ENCODE peak calls at places on chromosomes 5 and 9, in four cellular contexts. Y is HFFc6, X is GM03348, S is Calu3. J is an unnamed sample.

GRCh38 chr9:132488611-132489010 is 78.6 kb downstream of the CFAP77 start:
- DNase-seq in Y (no peak), X (no peak), S (no peak), J (peak)

GRCh38 chr5:177995691-177996595 is at the start of gene PROP1:
- DNase-seq in Y (no peak), X (no peak), S (no peak), J (peak)

GRCh38 chr5:149677721-149678120 is 52.4 kb upstream of the PPARGC1B start:
- DNase-seq in Y (no peak), X (no peak), S (no peak), J (no peak)

GRCh38 chr5:166618555-166618954 is 1672.9 kb upstream of the WWC1 start:
- DNase-seq in Y (no peak), X (no peak), S (no peak), J (no peak)

GRCh38 chr5:151017897-151018296 is 2.5 kb upstream of the GPX3 start:
- DNase-seq in Y (no peak), X (no peak), S (no peak), J (no peak)

GRCh38 chr5:61052870-61053269 is 107.9 kb downstream of the NDUFAF2 start:
- DNase-seq in Y (peak), X (peak), S (peak), J (no peak)

GRCh38 chr9:89533396-89534187 is 35.7 kb upstream of the SEMA4D start:
- DNase-seq in Y (no peak), X (no peak), S (no peak), J (no peak)

GRCh38 chr5:4584982-4585381 is 555.1 kb upstream of the ADAMTS16 start:
- DNase-seq in Y (no peak), X (no peak), S (no peak), J (peak)

GRCh38 chr5:151155777-151156731 is 1.5 kb downstream of the ANXA6 start:
- DNase-seq in Y (peak), X (peak), S (no peak), J (no peak)

GRCh38 chr5:180026320-180026719 is 45.2 kb downstream of the RNF130 start:
- DNase-seq in Y (no peak), X (no peak), S (peak), J (no peak)

GRCh38 chr5:111697881-111698757 is 58.9 kb downstream of the NREP start:
- DNase-seq in Y (peak), X (peak), S (no peak), J (no peak)

GRCh38 chr9:115106001-115106400 is 12.0 kb downstream of the TNC start:
- DNase-seq in Y (no peak), X (no peak), S (no peak), J (no peak)

GRCh38 chr5:170757182-170757601 is 26.3 kb upstream of the GABRP start:
- DNase-seq in Y (peak), X (peak), S (peak), J (no peak)

GRCh38 chr9:136105398-136106135 is 10.5 kb upstream of the NACC2 start:
- DNase-seq in Y (no peak), X (peak), S (no peak), J (no peak)

GRCh38 chr9:110464321-110464720 is 115.2 kb downstream of the SVEP1 start:
- DNase-seq in Y (no peak), X (no peak), S (no peak), J (no peak)

GRCh38 chr5:110916373-110917049 is 155.0 kb upstream of the TSLP start:
- DNase-seq in Y (peak), X (peak), S (peak), J (no peak)

GRCh38 chr9:127281887-127282286 is 17.3 kb downstream of the GARNL3 start:
- DNase-seq in Y (no peak), X (no peak), S (no peak), J (no peak)